ENCODE peak calls at places on chromosomes 5 and 9, in seven cellular contexts. V, D, Z, X, W, B and K are unnamed samples.
A peak's percentile ranks its signal among the peaks of the same experiment; 100 is the strongest.

GRCh38 chr9:124784503-124784902 is 7.6 kb downstream of the OLFML2A start:
- ATAC-seq in V (peak; percentile 74), D (no peak), Z (no peak), X (no peak), W (no peak), B (peak; percentile 34), K (no peak)

GRCh38 chr5:87195104-87195581 is 72.5 kb upstream of the RASA1 start:
- ATAC-seq in V (no peak), D (no peak), Z (peak; percentile 69), X (no peak), W (no peak), B (peak; percentile 59), K (peak; percentile 60)

GRCh38 chr5:138570871-138571270 is 4.3 kb downstream of the HSPA9 start:
- ATAC-seq in V (no peak), D (no peak), Z (no peak), X (no peak), W (no peak), B (no peak), K (no peak)

GRCh38 chr5:171596391-171596878 is 177.0 kb downstream of the FGF18 start:
- ATAC-seq in V (peak; percentile 84), D (peak; percentile 79), Z (no peak), X (peak; percentile 90), W (no peak), B (peak; percentile 84), K (no peak)

GRCh38 chr9:84076359-84076758 is 95.8 kb downstream of the RMI1 start:
- ATAC-seq in V (no peak), D (no peak), Z (no peak), X (no peak), W (no peak), B (no peak), K (no peak)

GRCh38 chr9:37010976-37011375 is 23.1 kb downstream of the PAX5 start:
- ATAC-seq in V (no peak), D (no peak), Z (no peak), X (no peak), W (no peak), B (no peak), K (no peak)

GRCh38 chr5:33641722-33642505 is 201.1 kb downstream of the TARS1 start:
- ATAC-seq in V (no peak), D (no peak), Z (no peak), X (peak; percentile 88), W (no peak), B (no peak), K (no peak)

GRCh38 chr5:157562111-157562581 is 13.4 kb downstream of the ADAM19 start:
- ATAC-seq in V (peak; percentile 93), D (no peak), Z (no peak), X (peak; percentile 73), W (no peak), B (no peak), K (no peak)

GRCh38 chr5:5494489-5495402 is 72.3 kb downstream of the ICE1 start:
- ATAC-seq in V (peak; percentile 87), D (peak; percentile 53), Z (peak; percentile 91), X (peak; percentile 93), W (peak; percentile 92), B (peak; percentile 96), K (peak; percentile 84)

GRCh38 chr5:83470516-83470915 is 1.0 kb upstream of the VCAN start:
- ATAC-seq in V (no peak), D (no peak), Z (no peak), X (no peak), W (no peak), B (no peak), K (no peak)

GRCh38 chr5:144236479-144236878 is 65.8 kb downstream of the KCTD16 start:
- ATAC-seq in V (no peak), D (no peak), Z (no peak), X (no peak), W (no peak), B (no peak), K (no peak)

GRCh38 chr5:68258531-68258930 is 43.0 kb downstream of the PIK3R1 start:
- ATAC-seq in V (no peak), D (no peak), Z (no peak), X (no peak), W (no peak), B (no peak), K (peak; percentile 12)